ENCODE peak calls at places on chromosome 9, in nine cellular contexts. One of them, this sample, is unnamed.

GRCh38 chr9:101582593-101582992 is 12.2 kb downstream of the PPP3R2 start:
- DNase-seq in tibial nerve: no peak
- DNase-seq in coronary artery: no peak
- DNase-seq in fibroblast of mammary gland: peak; percentile 92
- DNase-seq in ovary: no peak
- DNase-seq in AG04449: peak; percentile 64
- DNase-seq in heart right ventricle: no peak
- DNase-seq in tibial artery: no peak
- DNase-seq in AG10803: peak; percentile 85
- DNase-seq in this sample: peak; percentile 73

GRCh38 chr9:101957705-101958104 is 219.3 kb upstream of the GRIN3A start:
- DNase-seq in tibial nerve: no peak
- DNase-seq in coronary artery: no peak
- DNase-seq in fibroblast of mammary gland: no peak
- DNase-seq in ovary: no peak
- DNase-seq in AG04449: no peak
- DNase-seq in heart right ventricle: no peak
- DNase-seq in tibial artery: no peak
- DNase-seq in AG10803: no peak
- DNase-seq in this sample: no peak

GRCh38 chr9:35271637-35272036 is 109.8 kb downstream of the UNC13B start:
- DNase-seq in tibial nerve: no peak
- DNase-seq in coronary artery: no peak
- DNase-seq in fibroblast of mammary gland: no peak
- DNase-seq in ovary: no peak
- DNase-seq in AG04449: no peak
- DNase-seq in heart right ventricle: no peak
- DNase-seq in tibial artery: no peak
- DNase-seq in AG10803: no peak
- DNase-seq in this sample: no peak

GRCh38 chr9:101995231-101995630 is 256.8 kb upstream of the GRIN3A start:
- DNase-seq in tibial nerve: no peak
- DNase-seq in coronary artery: no peak
- DNase-seq in fibroblast of mammary gland: peak; percentile 83
- DNase-seq in ovary: no peak
- DNase-seq in AG04449: no peak
- DNase-seq in heart right ventricle: no peak
- DNase-seq in tibial artery: no peak
- DNase-seq in AG10803: no peak
- DNase-seq in this sample: no peak

GRCh38 chr9:4588721-4589120 is 73.4 kb upstream of the PLPP6 start:
- DNase-seq in tibial nerve: no peak
- DNase-seq in coronary artery: no peak
- DNase-seq in fibroblast of mammary gland: no peak
- DNase-seq in ovary: no peak
- DNase-seq in AG04449: no peak
- DNase-seq in heart right ventricle: no peak
- DNase-seq in tibial artery: no peak
- DNase-seq in AG10803: no peak
- DNase-seq in this sample: no peak

GRCh38 chr9:137879566-137880150 is 2.1 kb downstream of the CACNA1B start:
- DNase-seq in tibial nerve: no peak
- DNase-seq in coronary artery: no peak
- DNase-seq in fibroblast of mammary gland: no peak
- DNase-seq in ovary: no peak
- DNase-seq in AG04449: no peak
- DNase-seq in heart right ventricle: no peak
- DNase-seq in tibial artery: no peak
- DNase-seq in AG10803: no peak
- DNase-seq in this sample: no peak

GRCh38 chr9:109779711-109780452 is at the start of gene PALM2AKAP2:
- DNase-seq in tibial nerve: no peak
- DNase-seq in coronary artery: peak; percentile 85
- DNase-seq in fibroblast of mammary gland: peak; percentile 54
- DNase-seq in ovary: peak; percentile 22
- DNase-seq in AG04449: no peak
- DNase-seq in heart right ventricle: peak; percentile 70
- DNase-seq in tibial artery: peak; percentile 84
- DNase-seq in AG10803: peak; percentile 73
- DNase-seq in this sample: peak; percentile 57

GRCh38 chr9:89891221-89892052 is 286.6 kb downstream of the GADD45G start:
- DNase-seq in tibial nerve: peak; percentile 67
- DNase-seq in coronary artery: no peak
- DNase-seq in fibroblast of mammary gland: peak; percentile 25
- DNase-seq in ovary: peak; percentile 79
- DNase-seq in AG04449: no peak
- DNase-seq in heart right ventricle: peak; percentile 65
- DNase-seq in tibial artery: peak; percentile 92
- DNase-seq in AG10803: peak; percentile 52
- DNase-seq in this sample: no peak

GRCh38 chr9:35832814-35833213 is 3.8 kb downstream of the TMEM8B start:
- DNase-seq in tibial nerve: no peak
- DNase-seq in coronary artery: no peak
- DNase-seq in fibroblast of mammary gland: no peak
- DNase-seq in ovary: no peak
- DNase-seq in AG04449: no peak
- DNase-seq in heart right ventricle: no peak
- DNase-seq in tibial artery: no peak
- DNase-seq in AG10803: no peak
- DNase-seq in this sample: no peak

GRCh38 chr9:135480071-135480941 is 724 bp downstream of the PPP1R26 start:
- DNase-seq in tibial nerve: no peak
- DNase-seq in coronary artery: no peak
- DNase-seq in fibroblast of mammary gland: peak; percentile 20
- DNase-seq in ovary: no peak
- DNase-seq in AG04449: no peak
- DNase-seq in heart right ventricle: no peak
- DNase-seq in tibial artery: no peak
- DNase-seq in AG10803: peak; percentile 33
- DNase-seq in this sample: peak; percentile 37
- H3K4me3 ChIP-seq in tibial nerve: peak overlapping the region; percentile 89
- H3K4me3 ChIP-seq in coronary artery: peak overlapping the region; percentile 99
- H3K4me3 ChIP-seq in fibroblast of mammary gland: peak overlapping the region; percentile 65
- H3K4me3 ChIP-seq in ovary: peak overlapping the region; percentile 48
- H3K4me3 ChIP-seq in AG04449: peak overlapping the region; percentile 76
- H3K4me3 ChIP-seq in heart right ventricle: peak overlapping the region; percentile 86
- H3K4me3 ChIP-seq in tibial artery: peak overlapping the region; percentile 89
- H3K4me3 ChIP-seq in AG10803: peak overlapping the region; percentile 74
- H3K4me3 ChIP-seq in this sample: peak overlapping the region; percentile 73

DNA sequence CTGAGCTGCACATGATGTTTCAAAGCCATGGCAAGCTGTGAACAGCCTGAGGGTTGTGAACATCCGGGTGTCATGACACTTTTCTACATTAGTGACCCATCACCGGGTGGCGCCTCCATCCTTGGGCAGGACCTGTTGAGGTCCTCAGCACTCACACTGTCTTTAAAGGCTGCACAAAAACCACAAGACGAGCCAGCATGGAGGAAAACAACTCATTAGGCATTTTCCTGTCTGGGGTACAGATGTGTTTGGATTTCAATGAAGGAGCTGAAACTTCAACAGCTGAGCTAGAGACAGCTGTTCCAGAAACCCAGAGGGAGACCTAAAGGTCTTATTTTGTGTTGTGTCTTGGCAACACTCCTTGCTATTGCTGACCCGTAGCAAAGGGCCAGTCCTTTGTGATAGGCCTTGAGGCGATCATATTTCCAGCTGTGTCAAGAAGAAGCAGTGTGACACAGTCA is 151.9 kb upstream of the VLDLR start:
- DNase-seq in tibial nerve: peak; percentile 25
- DNase-seq in coronary artery: no peak
- DNase-seq in fibroblast of mammary gland: peak; percentile 54
- DNase-seq in ovary: peak; percentile 66
- DNase-seq in AG04449: no peak
- DNase-seq in heart right ventricle: peak; percentile 63
- DNase-seq in tibial artery: no peak
- DNase-seq in AG10803: peak; percentile 45
- DNase-seq in this sample: peak; percentile 32
- TF ChIP-seq CTCF in tibial nerve: no peak
- TF ChIP-seq CTCF in coronary artery: no peak
- TF ChIP-seq CTCF in fibroblast of mammary gland: peak; percentile 21
- TF ChIP-seq CTCF in ovary: no peak
- TF ChIP-seq CTCF in AG04449: no peak
- TF ChIP-seq CTCF in heart right ventricle: no peak
- TF ChIP-seq CTCF in tibial artery: no peak
- TF ChIP-seq CTCF in AG10803: no peak
- TF ChIP-seq CTCF in this sample: no peak

GRCh38 chr9:113504725-113505590 is 41.4 kb downstream of the RGS3 start:
- DNase-seq in tibial nerve: no peak
- DNase-seq in coronary artery: no peak
- DNase-seq in fibroblast of mammary gland: peak; percentile 38
- DNase-seq in ovary: no peak
- DNase-seq in AG04449: no peak
- DNase-seq in heart right ventricle: no peak
- DNase-seq in tibial artery: no peak
- DNase-seq in AG10803: no peak
- DNase-seq in this sample: peak; percentile 42

GRCh38 chr9:113501821-113502220 is 38.3 kb downstream of the RGS3 start:
- DNase-seq in tibial nerve: no peak
- DNase-seq in coronary artery: no peak
- DNase-seq in fibroblast of mammary gland: no peak
- DNase-seq in ovary: no peak
- DNase-seq in AG04449: no peak
- DNase-seq in heart right ventricle: no peak
- DNase-seq in tibial artery: no peak
- DNase-seq in AG10803: no peak
- DNase-seq in this sample: no peak

GRCh38 chr9:113503613-113504230 is 40.2 kb downstream of the RGS3 start:
- DNase-seq in tibial nerve: no peak
- DNase-seq in coronary artery: no peak
- DNase-seq in fibroblast of mammary gland: no peak
- DNase-seq in ovary: no peak
- DNase-seq in AG04449: no peak
- DNase-seq in heart right ventricle: peak; percentile 58
- DNase-seq in tibial artery: no peak
- DNase-seq in AG10803: no peak
- DNase-seq in this sample: peak; percentile 39

GRCh38 chr9:113502427-113503008 is 39.0 kb downstream of the RGS3 start:
- DNase-seq in tibial nerve: no peak
- DNase-seq in coronary artery: no peak
- DNase-seq in fibroblast of mammary gland: no peak
- DNase-seq in ovary: no peak
- DNase-seq in AG04449: no peak
- DNase-seq in heart right ventricle: no peak
- DNase-seq in tibial artery: no peak
- DNase-seq in AG10803: no peak
- DNase-seq in this sample: no peak

GRCh38 chr9:113503131-113503541 is 39.6 kb downstream of the RGS3 start:
- DNase-seq in tibial nerve: no peak
- DNase-seq in coronary artery: no peak
- DNase-seq in fibroblast of mammary gland: no peak
- DNase-seq in ovary: no peak
- DNase-seq in AG04449: no peak
- DNase-seq in heart right ventricle: no peak
- DNase-seq in tibial artery: no peak
- DNase-seq in AG10803: no peak
- DNase-seq in this sample: no peak
- H3K4me3 ChIP-seq in tibial nerve: peak overlapping the region; percentile 34
- H3K4me3 ChIP-seq in coronary artery: peak overlapping the region; percentile 53
- H3K4me3 ChIP-seq in fibroblast of mammary gland: no peak overlapping the region
- H3K4me3 ChIP-seq in ovary: no peak overlapping the region
- H3K4me3 ChIP-seq in AG04449: no peak overlapping the region
- H3K4me3 ChIP-seq in heart right ventricle: peak overlapping the region; percentile 44
- H3K4me3 ChIP-seq in tibial artery: peak overlapping the region; percentile 14
- H3K4me3 ChIP-seq in AG10803: no peak overlapping the region
- H3K4me3 ChIP-seq in this sample: no peak overlapping the region

GRCh38 chr9:111300140-111300735 is 29.8 kb downstream of the OR2K2 start:
- DNase-seq in tibial nerve: no peak
- DNase-seq in coronary artery: no peak
- DNase-seq in fibroblast of mammary gland: no peak
- DNase-seq in ovary: no peak
- DNase-seq in AG04449: no peak
- DNase-seq in heart right ventricle: no peak
- DNase-seq in tibial artery: no peak
- DNase-seq in AG10803: no peak
- DNase-seq in this sample: no peak
- TF ChIP-seq CTCF in tibial nerve: no peak
- TF ChIP-seq CTCF in coronary artery: no peak
- TF ChIP-seq CTCF in fibroblast of mammary gland: no peak
- TF ChIP-seq CTCF in ovary: no peak
- TF ChIP-seq CTCF in AG04449: no peak
- TF ChIP-seq CTCF in heart right ventricle: no peak
- TF ChIP-seq CTCF in tibial artery: no peak
- TF ChIP-seq CTCF in AG10803: no peak
- TF ChIP-seq CTCF in this sample: no peak

DNA sequence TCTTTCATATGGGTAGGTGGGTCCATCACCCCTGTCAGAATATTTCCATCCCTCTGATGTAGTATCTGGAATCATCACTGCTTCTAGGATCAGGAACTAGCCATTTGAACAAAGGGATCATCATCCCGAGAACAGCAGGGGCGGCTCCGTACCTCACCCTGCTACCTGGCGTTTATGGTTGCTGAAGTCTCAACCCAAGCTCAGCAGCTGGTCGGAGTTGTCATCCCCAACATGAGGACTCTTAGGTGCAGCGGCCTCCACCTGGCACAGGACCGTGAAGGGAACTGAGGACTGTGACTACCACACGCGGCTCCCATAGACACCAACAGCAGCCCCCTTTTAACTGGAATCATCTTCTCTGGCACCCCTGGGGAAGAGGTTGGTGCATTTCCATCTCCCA is 35.1 kb downstream of the ROR2 start:
- DNase-seq in tibial nerve: no peak
- DNase-seq in coronary artery: no peak
- DNase-seq in fibroblast of mammary gland: no peak
- DNase-seq in ovary: no peak
- DNase-seq in AG04449: no peak
- DNase-seq in heart right ventricle: no peak
- DNase-seq in tibial artery: no peak
- DNase-seq in AG10803: no peak
- DNase-seq in this sample: no peak
- H3K4me3 ChIP-seq in tibial nerve: no peak overlapping the region
- H3K4me3 ChIP-seq in coronary artery: no peak overlapping the region
- H3K4me3 ChIP-seq in fibroblast of mammary gland: no peak overlapping the region
- H3K4me3 ChIP-seq in ovary: no peak overlapping the region
- H3K4me3 ChIP-seq in AG04449: no peak overlapping the region
- H3K4me3 ChIP-seq in heart right ventricle: no peak overlapping the region
- H3K4me3 ChIP-seq in tibial artery: no peak overlapping the region
- H3K4me3 ChIP-seq in AG10803: no peak overlapping the region
- H3K4me3 ChIP-seq in this sample: no peak overlapping the region

GRCh38 chr9:38259519-38260218 is 132.8 kb upstream of the ALDH1B1 start:
- DNase-seq in tibial nerve: no peak
- DNase-seq in coronary artery: peak; percentile 22
- DNase-seq in fibroblast of mammary gland: no peak
- DNase-seq in ovary: no peak
- DNase-seq in AG04449: no peak
- DNase-seq in heart right ventricle: no peak
- DNase-seq in tibial artery: no peak
- DNase-seq in AG10803: no peak
- DNase-seq in this sample: no peak

GRCh38 chr9:38257626-38258215 is 134.8 kb upstream of the ALDH1B1 start:
- DNase-seq in tibial nerve: no peak
- DNase-seq in coronary artery: peak; percentile 46
- DNase-seq in fibroblast of mammary gland: no peak
- DNase-seq in ovary: no peak
- DNase-seq in AG04449: no peak
- DNase-seq in heart right ventricle: no peak
- DNase-seq in tibial artery: no peak
- DNase-seq in AG10803: no peak
- DNase-seq in this sample: no peak

GRCh38 chr9:38263534-38263933 is 129.0 kb upstream of the ALDH1B1 start:
- DNase-seq in tibial nerve: no peak
- DNase-seq in coronary artery: no peak
- DNase-seq in fibroblast of mammary gland: peak; percentile 38
- DNase-seq in ovary: no peak
- DNase-seq in AG04449: no peak
- DNase-seq in heart right ventricle: no peak
- DNase-seq in tibial artery: no peak
- DNase-seq in AG10803: peak; percentile 34
- DNase-seq in this sample: peak; percentile 58
- TF ChIP-seq CTCF in tibial nerve: no peak
- TF ChIP-seq CTCF in coronary artery: no peak
- TF ChIP-seq CTCF in fibroblast of mammary gland: peak; percentile 23
- TF ChIP-seq CTCF in ovary: no peak
- TF ChIP-seq CTCF in AG04449: no peak
- TF ChIP-seq CTCF in heart right ventricle: no peak
- TF ChIP-seq CTCF in tibial artery: no peak
- TF ChIP-seq CTCF in AG10803: peak; percentile 45
- TF ChIP-seq CTCF in this sample: peak; percentile 31

This sample was measured in cardiac fibroblast.